ENCODE peak calls at places on chromosomes 7 and 10, in ten cellular contexts. One of them, this sample, is unnamed. For H3K9me3, H3K4me1 and H3K36me3, the result is how much of the 10 kb centered on the place peaks cover.

GRCh38 chr7:42746226-42746625 is 165.6 kb downstream of the C7orf25 start:
- DNase-seq in tibial artery: no peak
- DNase-seq in HepG2: no peak
- DNase-seq in fibroblast of lung: no peak
- DNase-seq in lower lobe of right lung: no peak
- DNase-seq in DND-41: no peak
- DNase-seq in aorta: no peak
- DNase-seq in heart left ventricle: no peak
- DNase-seq in MM.1S: no peak
- DNase-seq in endodermal cell: no peak
- DNase-seq in this sample: no peak

GRCh38 chr7:30757343-30757695 is 5.4 kb downstream of the INMT start:
- DNase-seq in heart left ventricle: no peak
- DNase-seq in lower lobe of right lung: no peak
- DNase-seq in HepG2: no peak
- DNase-seq in aorta: no peak
- DNase-seq in MM.1S: no peak
- DNase-seq in DND-41: no peak
- DNase-seq in tibial artery: no peak
- DNase-seq in fibroblast of lung: no peak
- DNase-seq in endodermal cell: peak
- DNase-seq in this sample: no peak

GRCh38 chr10:58143944-58144343 is 123.8 kb downstream of the IPMK start:
- DNase-seq in heart left ventricle: no peak
- DNase-seq in MM.1S: no peak
- DNase-seq in aorta: no peak
- DNase-seq in tibial artery: no peak
- DNase-seq in endodermal cell: no peak
- DNase-seq in lower lobe of right lung: no peak
- DNase-seq in fibroblast of lung: no peak
- DNase-seq in DND-41: no peak
- DNase-seq in HepG2: no peak
- DNase-seq in this sample: no peak

GRCh38 chr7:36651404-36651803 is 72.9 kb downstream of the AOAH start:
- DNase-seq in tibial artery: no peak
- DNase-seq in endodermal cell: no peak
- DNase-seq in heart left ventricle: no peak
- DNase-seq in DND-41: no peak
- DNase-seq in HepG2: no peak
- DNase-seq in MM.1S: no peak
- DNase-seq in lower lobe of right lung: no peak
- DNase-seq in fibroblast of lung: peak
- DNase-seq in aorta: no peak
- DNase-seq in this sample: no peak

GRCh38 chr7:44293561-44294324 is 31.7 kb downstream of the CAMK2B start:
- DNase-seq in endodermal cell: peak
- DNase-seq in aorta: peak
- DNase-seq in DND-41: peak
- DNase-seq in MM.1S: no peak
- DNase-seq in lower lobe of right lung: peak
- DNase-seq in fibroblast of lung: no peak
- DNase-seq in HepG2: no peak
- DNase-seq in heart left ventricle: peak
- DNase-seq in tibial artery: peak
- DNase-seq in this sample: peak

GRCh38 chr7:2131341-2131740 is 101.4 kb downstream of the MAD1L1 start:
- DNase-seq in fibroblast of lung: no peak
- DNase-seq in aorta: no peak
- DNase-seq in lower lobe of right lung: no peak
- DNase-seq in HepG2: no peak
- DNase-seq in endodermal cell: no peak
- DNase-seq in heart left ventricle: no peak
- DNase-seq in tibial artery: no peak
- DNase-seq in DND-41: no peak
- DNase-seq in MM.1S: no peak
- DNase-seq in this sample: no peak

GRCh38 chr7:128833148-128833938 is 3.1 kb downstream of the FLNC start:
- DNase-seq in tibial artery: peak
- DNase-seq in MM.1S: no peak
- DNase-seq in lower lobe of right lung: no peak
- DNase-seq in aorta: peak
- DNase-seq in heart left ventricle: peak
- DNase-seq in fibroblast of lung: peak
- DNase-seq in DND-41: no peak
- DNase-seq in HepG2: no peak
- DNase-seq in endodermal cell: peak
- DNase-seq in this sample: peak

GRCh38 chr10:31961675-31962074 is 33.0 kb upstream of the ARHGAP12 start:
- DNase-seq in DND-41: peak
- DNase-seq in tibial artery: no peak
- DNase-seq in lower lobe of right lung: no peak
- DNase-seq in MM.1S: no peak
- DNase-seq in heart left ventricle: no peak
- DNase-seq in fibroblast of lung: peak
- DNase-seq in HepG2: no peak
- DNase-seq in endodermal cell: no peak
- DNase-seq in aorta: no peak
- DNase-seq in this sample: no peak

GRCh38 chr10:31962826-31963597 is 34.4 kb upstream of the ARHGAP12 start:
- DNase-seq in fibroblast of lung: no peak
- DNase-seq in MM.1S: no peak
- DNase-seq in HepG2: no peak
- DNase-seq in endodermal cell: no peak
- DNase-seq in lower lobe of right lung: no peak
- DNase-seq in DND-41: no peak
- DNase-seq in tibial artery: no peak
- DNase-seq in aorta: no peak
- DNase-seq in heart left ventricle: no peak
- DNase-seq in this sample: no peak

GRCh38 chr7:158386355-158386618 is 201.3 kb downstream of the PTPRN2 start:
- DNase-seq in HepG2: no peak
- DNase-seq in MM.1S: no peak
- DNase-seq in fibroblast of lung: no peak
- DNase-seq in DND-41: no peak
- DNase-seq in heart left ventricle: no peak
- DNase-seq in aorta: no peak
- DNase-seq in lower lobe of right lung: no peak
- DNase-seq in endodermal cell: no peak
- DNase-seq in tibial artery: no peak
- DNase-seq in this sample: no peak

GRCh38 chr7:158381956-158382355 is 205.7 kb downstream of the PTPRN2 start:
- DNase-seq in MM.1S: no peak
- DNase-seq in heart left ventricle: no peak
- DNase-seq in lower lobe of right lung: no peak
- DNase-seq in DND-41: no peak
- DNase-seq in tibial artery: no peak
- DNase-seq in endodermal cell: no peak
- DNase-seq in fibroblast of lung: no peak
- DNase-seq in aorta: no peak
- DNase-seq in HepG2: no peak
- DNase-seq in this sample: no peak

GRCh38 chr7:158382363-158382988 is 205.1 kb downstream of the PTPRN2 start:
- DNase-seq in lower lobe of right lung: no peak
- DNase-seq in fibroblast of lung: no peak
- DNase-seq in aorta: no peak
- DNase-seq in endodermal cell: no peak
- DNase-seq in DND-41: no peak
- DNase-seq in tibial artery: no peak
- DNase-seq in MM.1S: no peak
- DNase-seq in HepG2: no peak
- DNase-seq in heart left ventricle: no peak
- DNase-seq in this sample: no peak

GRCh38 chr7:158384746-158385145 is 202.9 kb downstream of the PTPRN2 start:
- DNase-seq in lower lobe of right lung: no peak
- DNase-seq in endodermal cell: no peak
- DNase-seq in aorta: no peak
- DNase-seq in fibroblast of lung: no peak
- DNase-seq in heart left ventricle: no peak
- DNase-seq in DND-41: no peak
- DNase-seq in HepG2: no peak
- DNase-seq in MM.1S: no peak
- DNase-seq in tibial artery: no peak
- DNase-seq in this sample: no peak

GRCh38 chr7:158383665-158384064 is 204.0 kb downstream of the PTPRN2 start:
- DNase-seq in DND-41: no peak
- DNase-seq in lower lobe of right lung: no peak
- DNase-seq in MM.1S: no peak
- DNase-seq in aorta: no peak
- DNase-seq in HepG2: no peak
- DNase-seq in endodermal cell: no peak
- DNase-seq in tibial artery: no peak
- DNase-seq in heart left ventricle: no peak
- DNase-seq in fibroblast of lung: no peak
- DNase-seq in this sample: no peak
- H3K9me3 ChIP-seq in DND-41: under half
- H3K9me3 ChIP-seq in lower lobe of right lung: under half
- H3K9me3 ChIP-seq in MM.1S: under half
- H3K9me3 ChIP-seq in aorta: under half
- H3K9me3 ChIP-seq in HepG2: under half
- H3K9me3 ChIP-seq in endodermal cell: half or more
- H3K9me3 ChIP-seq in tibial artery: under half
- H3K9me3 ChIP-seq in heart left ventricle: under half
- H3K9me3 ChIP-seq in fibroblast of lung: under half
- H3K9me3 ChIP-seq in this sample: under half

GRCh38 chr10:109913351-109913902 is 9.9 kb downstream of the XPNPEP1 start:
- DNase-seq in aorta: no peak
- DNase-seq in fibroblast of lung: no peak
- DNase-seq in DND-41: no peak
- DNase-seq in heart left ventricle: no peak
- DNase-seq in HepG2: no peak
- DNase-seq in MM.1S: no peak
- DNase-seq in lower lobe of right lung: no peak
- DNase-seq in tibial artery: no peak
- DNase-seq in endodermal cell: no peak
- DNase-seq in this sample: no peak
- H3K4me1 ChIP-seq in aorta: under half
- H3K4me1 ChIP-seq in fibroblast of lung: under half
- H3K4me1 ChIP-seq in DND-41: under half
- H3K4me1 ChIP-seq in heart left ventricle: under half
- H3K4me1 ChIP-seq in HepG2: under half
- H3K4me1 ChIP-seq in MM.1S: half or more
- H3K4me1 ChIP-seq in lower lobe of right lung: under half
- H3K4me1 ChIP-seq in tibial artery: under half
- H3K4me1 ChIP-seq in endodermal cell: under half
- H3K4me1 ChIP-seq in this sample: under half

GRCh38 chr7:92092210-92092609 is 42.1 kb downstream of the CYP51A1 start:
- DNase-seq in fibroblast of lung: no peak
- DNase-seq in endodermal cell: no peak
- DNase-seq in DND-41: no peak
- DNase-seq in tibial artery: no peak
- DNase-seq in lower lobe of right lung: no peak
- DNase-seq in heart left ventricle: no peak
- DNase-seq in HepG2: no peak
- DNase-seq in MM.1S: no peak
- DNase-seq in aorta: no peak
- DNase-seq in this sample: no peak

GRCh38 chr7:92088266-92088665 is 46.0 kb downstream of the CYP51A1 start:
- DNase-seq in fibroblast of lung: no peak
- DNase-seq in MM.1S: no peak
- DNase-seq in tibial artery: no peak
- DNase-seq in heart left ventricle: no peak
- DNase-seq in endodermal cell: no peak
- DNase-seq in HepG2: no peak
- DNase-seq in aorta: no peak
- DNase-seq in DND-41: no peak
- DNase-seq in lower lobe of right lung: no peak
- DNase-seq in this sample: no peak
- H3K36me3 ChIP-seq in fibroblast of lung: under half
- H3K36me3 ChIP-seq in MM.1S: under half
- H3K36me3 ChIP-seq in tibial artery: half or more
- H3K36me3 ChIP-seq in heart left ventricle: half or more
- H3K36me3 ChIP-seq in endodermal cell: half or more
- H3K36me3 ChIP-seq in HepG2: under half
- H3K36me3 ChIP-seq in aorta: under half
- H3K36me3 ChIP-seq in DND-41: half or more
- H3K36me3 ChIP-seq in lower lobe of right lung: half or more
- H3K36me3 ChIP-seq in this sample: half or more

GRCh38 chr10:1660386-1660785 is 76.9 kb downstream of the ADARB2 start:
- DNase-seq in HepG2: no peak
- DNase-seq in heart left ventricle: no peak
- DNase-seq in lower lobe of right lung: no peak
- DNase-seq in fibroblast of lung: no peak
- DNase-seq in MM.1S: no peak
- DNase-seq in tibial artery: no peak
- DNase-seq in DND-41: no peak
- DNase-seq in endodermal cell: peak
- DNase-seq in aorta: no peak
- DNase-seq in this sample: no peak
- H3K9me3 ChIP-seq in HepG2: under half
- H3K9me3 ChIP-seq in heart left ventricle: under half
- H3K9me3 ChIP-seq in lower lobe of right lung: under half
- H3K9me3 ChIP-seq in fibroblast of lung: under half
- H3K9me3 ChIP-seq in MM.1S: under half
- H3K9me3 ChIP-seq in tibial artery: under half
- H3K9me3 ChIP-seq in DND-41: under half
- H3K9me3 ChIP-seq in endodermal cell: under half
- H3K9me3 ChIP-seq in aorta: under half
- H3K9me3 ChIP-seq in this sample: under half

GRCh38 chr7:55109384-55110167 is 90.8 kb downstream of the EGFR start:
- DNase-seq in aorta: no peak
- DNase-seq in MM.1S: no peak
- DNase-seq in DND-41: no peak
- DNase-seq in endodermal cell: no peak
- DNase-seq in tibial artery: no peak
- DNase-seq in HepG2: no peak
- DNase-seq in heart left ventricle: no peak
- DNase-seq in fibroblast of lung: peak
- DNase-seq in lower lobe of right lung: no peak
- DNase-seq in this sample: no peak

GRCh38 chr7:55107946-55108345 is 89.1 kb downstream of the EGFR start:
- DNase-seq in endodermal cell: no peak
- DNase-seq in HepG2: peak
- DNase-seq in MM.1S: no peak
- DNase-seq in lower lobe of right lung: no peak
- DNase-seq in tibial artery: no peak
- DNase-seq in fibroblast of lung: no peak
- DNase-seq in DND-41: no peak
- DNase-seq in heart left ventricle: no peak
- DNase-seq in aorta: no peak
- DNase-seq in this sample: no peak

GRCh38 chr7:55105952-55106351 is 87.1 kb downstream of the EGFR start:
- DNase-seq in endodermal cell: no peak
- DNase-seq in lower lobe of right lung: no peak
- DNase-seq in DND-41: no peak
- DNase-seq in HepG2: no peak
- DNase-seq in MM.1S: no peak
- DNase-seq in heart left ventricle: no peak
- DNase-seq in fibroblast of lung: no peak
- DNase-seq in aorta: no peak
- DNase-seq in tibial artery: peak
- DNase-seq in this sample: no peak

GRCh38 chr7:55108818-55109217 is 90.0 kb downstream of the EGFR start:
- DNase-seq in tibial artery: no peak
- DNase-seq in HepG2: no peak
- DNase-seq in MM.1S: no peak
- DNase-seq in lower lobe of right lung: no peak
- DNase-seq in heart left ventricle: no peak
- DNase-seq in endodermal cell: peak
- DNase-seq in aorta: no peak
- DNase-seq in DND-41: no peak
- DNase-seq in fibroblast of lung: no peak
- DNase-seq in this sample: no peak

GRCh38 chr7:55108401-55108800 is 89.6 kb downstream of the EGFR start:
- DNase-seq in MM.1S: no peak
- DNase-seq in HepG2: no peak
- DNase-seq in tibial artery: no peak
- DNase-seq in DND-41: no peak
- DNase-seq in lower lobe of right lung: no peak
- DNase-seq in heart left ventricle: no peak
- DNase-seq in fibroblast of lung: no peak
- DNase-seq in endodermal cell: no peak
- DNase-seq in aorta: no peak
- DNase-seq in this sample: no peak
- H3K4me1 ChIP-seq in MM.1S: under half
- H3K4me1 ChIP-seq in HepG2: under half
- H3K4me1 ChIP-seq in tibial artery: under half
- H3K4me1 ChIP-seq in DND-41: under half
- H3K4me1 ChIP-seq in lower lobe of right lung: under half
- H3K4me1 ChIP-seq in heart left ventricle: under half
- H3K4me1 ChIP-seq in fibroblast of lung: under half
- H3K4me1 ChIP-seq in endodermal cell: under half
- H3K4me1 ChIP-seq in aorta: under half
- H3K4me1 ChIP-seq in this sample: under half

This sample was measured in left ventricle myocardium inferior.